ENCODE peak calls at places on chromosomes 12 and 14, in four cellular contexts. M, A, H and X are unnamed samples.

GRCh38 chr14:74347096-74347794 is 1.0 kb upstream of the VRTN start:
- DNase-seq in M (no peak), A (no peak), H (no peak), X (no peak)

GRCh38 chr14:71852201-71852600 is 80.0 kb upstream of the RGS6 start:
- DNase-seq in M (no peak), A (no peak), H (no peak), X (no peak)

GRCh38 chr14:104436741-104437701 is 142.5 kb upstream of the C14orf180 start:
- DNase-seq in M (no peak), A (peak), H (peak), X (peak)

GRCh38 chr14:105491366-105492006 is 440 bp downstream of the TEDC1 start:
- DNase-seq in M (peak), A (peak), H (peak), X (peak)

GRCh38 chr12:47742253-47742825 is 16.3 kb downstream of the RAPGEF3 start:
- DNase-seq in M (peak), A (peak), H (no peak), X (peak)

GRCh38 chr14:104499784-104500496 is 79.6 kb upstream of the C14orf180 start:
- DNase-seq in M (no peak), A (peak), H (peak), X (no peak)

GRCh38 chr14:21077672-21078071 is 7.6 kb downstream of the ARHGEF40 start:
- DNase-seq in M (no peak), A (no peak), H (no peak), X (peak)

GRCh38 chr12:88958961-88959360 is 378.7 kb upstream of the KITLG start:
- DNase-seq in M (no peak), A (no peak), H (no peak), X (no peak)

GRCh38 chr12:105256921-105257320 is 20.9 kb upstream of the APPL2 start:
- DNase-seq in M (no peak), A (no peak), H (no peak), X (no peak)

GRCh38 chr12:85825751-85826150 is 10.5 kb downstream of the RASSF9 start:
- DNase-seq in M (no peak), A (no peak), H (no peak), X (no peak)

GRCh38 chr14:64507376-64508156 is 3.0 kb downstream of the ZBTB1 start:
- DNase-seq in M (peak), A (no peak), H (no peak), X (no peak)

GRCh38 chr14:93928184-93929047 is 1.3 kb downstream of the FAM181A start:
- DNase-seq in M (no peak), A (no peak), H (no peak), X (no peak)

GRCh38 chr12:50362671-50363070 is 33.7 kb downstream of the FAM186A start:
- DNase-seq in M (no peak), A (no peak), H (no peak), X (no peak)

GRCh38 chr14:74891870-74892269 is 10.2 kb downstream of the DLST start:
- DNase-seq in M (no peak), A (no peak), H (no peak), X (no peak)

GRCh38 chr14:24263848-24264247 is 871 bp upstream of the TGM1 start:
- DNase-seq in M (no peak), A (no peak), H (no peak), X (no peak)

GRCh38 chr14:53894456-53894855 is 62.2 kb downstream of the BMP4 start:
- DNase-seq in M (no peak), A (no peak), H (no peak), X (peak)

GRCh38 chr14:65769151-65769550 is 356.6 kb downstream of the FUT8 start:
- DNase-seq in M (no peak), A (no peak), H (no peak), X (no peak)

GRCh38 chr12:62732861-62733427 is 202.0 kb downstream of the PPM1H start:
- DNase-seq in M (no peak), A (no peak), H (no peak), X (no peak)

GRCh38 chr12:98499668-98500456 is 15.5 kb upstream of the TMPO start:
- DNase-seq in M (no peak), A (peak), H (no peak), X (no peak)

GRCh38 chr12:70744133-70744532 is 106.9 kb upstream of the PTPRB start:
- DNase-seq in M (no peak), A (no peak), H (no peak), X (no peak)

GRCh38 chr14:28776482-28777266 is 10.1 kb downstream of the FOXG1 start:
- DNase-seq in M (no peak), A (no peak), H (no peak), X (no peak)

GRCh38 chr12:78622529-78623221 is 241.9 kb upstream of the SYT1 start:
- DNase-seq in M (no peak), A (no peak), H (no peak), X (no peak)

GRCh38 chr12:119259483-119259882 is 75.0 kb upstream of the CCDC60 start:
- DNase-seq in M (no peak), A (no peak), H (no peak), X (no peak)

GRCh38 chr12:124498178-124498869 is 69.1 kb downstream of the NCOR2 start:
- DNase-seq in M (no peak), A (no peak), H (no peak), X (no peak)

GRCh38 chr14:55073856-55074255 is 22.4 kb downstream of the MAPK1IP1L start:
- DNase-seq in M (no peak), A (no peak), H (no peak), X (no peak)

GRCh38 chr12:55728185-55728931 is 451 bp downstream of the CD63 start:
- DNase-seq in M (peak), A (peak), H (peak), X (no peak)

GRCh38 chr12:19482036-19482435 is 42.7 kb downstream of the AEBP2 start:
- DNase-seq in M (no peak), A (no peak), H (no peak), X (no peak)

GRCh38 chr14:73524493-73524892 is 12.4 kb upstream of the ACOT1 start:
- DNase-seq in M (no peak), A (no peak), H (no peak), X (no peak)

GRCh38 chr14:104804481-104805325 is 3.8 kb downstream of the ZBTB42 start:
- DNase-seq in M (no peak), A (no peak), H (no peak), X (no peak)

GRCh38 chr12:27652174-27652763 is 44.0 kb upstream of the REP15 start:
- DNase-seq in M (peak), A (peak), H (peak), X (peak)

GRCh38 chr14:47277703-47278102 is 397.7 kb downstream of the MDGA2 start:
- DNase-seq in M (no peak), A (no peak), H (no peak), X (no peak)

GRCh38 chr12:93111791-93112208 is 182.7 kb upstream of the EEA1 start:
- DNase-seq in M (no peak), A (no peak), H (no peak), X (no peak)

GRCh38 chr14:100692859-100693558 is 33.7 kb upstream of the DLK1 start:
- DNase-seq in M (no peak), A (peak), H (no peak), X (no peak)

GRCh38 chr12:117098361-117099217 is 627 bp downstream of the TESC start:
- DNase-seq in M (peak), A (no peak), H (no peak), X (peak)

GRCh38 chr12:113299619-113300237 is 35.2 kb downstream of the SLC8B1 start:
- DNase-seq in M (no peak), A (peak), H (no peak), X (no peak)

GRCh38 chr12:88469136-88469535 is 111.1 kb downstream of the KITLG start:
- DNase-seq in M (no peak), A (no peak), H (no peak), X (no peak)

GRCh38 chr12:4987076-4987775 is 56.5 kb upstream of the KCNA5 start:
- DNase-seq in M (no peak), A (no peak), H (no peak), X (no peak)

GRCh38 chr12:132566551-132567131 is 43.7 kb downstream of the LRCOL1 start:
- DNase-seq in M (no peak), A (no peak), H (no peak), X (no peak)